ENCODE peak calls at places on chromosomes 11 and 22, in six cellular contexts. L, S, A, Q, U and P are unnamed samples.

GRCh38 chr22:47130883-47131610 is 368.6 kb downstream of the TBC1D22A start:
- DNase-seq in Q (no peak), U (no peak), S (no peak), A (no peak), L (no peak), P (no peak)

GRCh38 chr11:31598454-31598853 is 88.9 kb downstream of the ELP4 start:
- DNase-seq in S (no peak), Q (no peak), U (no peak), L (no peak), A (no peak), P (no peak)

GRCh38 chr22:45905924-45906865 is 70.8 kb downstream of the WNT7B start:
- DNase-seq in U (no peak), S (peak; percentile 80), A (no peak), Q (no peak), L (no peak), P (no peak)

GRCh38 chr11:34148504-34149165 is 43.2 kb downstream of the NAT10 start:
- DNase-seq in A (no peak), Q (no peak), L (no peak), U (no peak), S (no peak), P (no peak)

GRCh38 chr22:50049299-50050195 is 8.6 kb downstream of the TTLL8 start:
- DNase-seq in S (no peak), U (no peak), A (no peak), Q (no peak), L (no peak), P (no peak)

GRCh38 chr11:47433991-47434786 is 8.0 kb upstream of the PSMC3 start:
- DNase-seq in L (no peak), Q (no peak), S (peak; percentile 59), U (peak; percentile 41), A (no peak), P (no peak)

GRCh38 chr11:12882670-12883069 is 126.4 kb upstream of the RASSF10 start:
- DNase-seq in A (no peak), L (no peak), Q (no peak), S (no peak), U (no peak), P (no peak)

GRCh38 chr11:66971483-66971882 is 3.6 kb upstream of the C11orf86 start:
- DNase-seq in Q (no peak), U (no peak), L (no peak), S (no peak), A (no peak), P (no peak)

GRCh38 chr11:120696597-120696996 is 185.0 kb downstream of the GRIK4 start:
- DNase-seq in U (no peak), A (no peak), S (no peak), Q (no peak), L (no peak), P (no peak)

GRCh38 chr11:130995266-130995665 is 79.0 kb upstream of the SNX19 start:
- DNase-seq in A (no peak), L (no peak), U (peak; percentile 8), Q (no peak), S (no peak), P (no peak)

GRCh38 chr11:85423331-85423730 is 203.8 kb downstream of the DLG2 start:
- DNase-seq in S (peak; percentile 3), A (no peak), Q (no peak), L (no peak), U (no peak), P (no peak)

GRCh38 chr11:82927264-82927880 is 25.8 kb downstream of the DDIAS start:
- DNase-seq in U (peak; percentile 60), L (no peak), Q (peak; percentile 39), S (peak; percentile 58), A (no peak), P (peak; percentile 33)